ENCODE peak calls at places on chromosomes 12 and 14, in five cellular contexts. T is A549, X is stomach, C is K562, L is heart left ventricle. R is an unnamed sample. For H3K4me1, the result is how much of the 10 kb centered on the place peaks cover.

GRCh38 chr12:38417101-38417500 is 100.5 kb downstream of the ALG10B start:
- DNase-seq in T (no peak), X (no peak), C (no peak), L (no peak), R (no peak)

GRCh38 chr12:26770239-26771070 is 62.5 kb downstream of the ITPR2 start:
- DNase-seq in T (no peak), X (no peak), C (no peak), L (no peak), R (no peak)

GRCh38 chr14:105187935-105188524 is 6.9 kb upstream of the NUDT14 start:
- DNase-seq in T (peak), X (peak), C (no peak), L (no peak), R (no peak)

GRCh38 chr12:96078281-96078761 is 42.9 kb upstream of the LTA4H start:
- DNase-seq in T (no peak), X (peak), C (no peak), L (peak), R (peak)

GRCh38 chr12:123268850-123269249 is 2.8 kb downstream of the CDK2AP1 start:
- DNase-seq in T (no peak), X (no peak), C (no peak), L (no peak), R (no peak)

GRCh38 chr12:34397591-34398365 is 375.5 kb downstream of the ALG10 start:
- DNase-seq in T (no peak), X (peak), C (peak), L (peak), R (peak)

GRCh38 chr14:51614707-51615106 is 37.0 kb upstream of the FRMD6 start:
- DNase-seq in T (no peak), X (no peak), C (no peak), L (no peak), R (no peak)

GRCh38 chr12:67515679-67516363 is 132.7 kb upstream of the DYRK2 start:
- DNase-seq in T (no peak), X (peak), C (no peak), L (peak), R (peak)

GRCh38 chr14:32565256-32565655 is 236.2 kb downstream of the AKAP6 start:
- DNase-seq in T (no peak), X (no peak), C (no peak), L (no peak), R (no peak)

GRCh38 chr12:108857158-108857407 is 300 bp downstream of the SSH1 start:
- DNase-seq in T (no peak), X (no peak), C (no peak), L (no peak), R (no peak)

GRCh38 chr14:71942904-71943694 is 10.9 kb downstream of the RGS6 start:
- DNase-seq in T (no peak), X (no peak), C (no peak), L (no peak), R (no peak)

GRCh38 chr12:21300632-21301031 is 34.1 kb downstream of the SLCO1A2 start:
- DNase-seq in T (no peak), X (no peak), C (no peak), L (no peak), R (no peak)

GRCh38 chr12:94621662-94622359 is 28.5 kb downstream of the TMCC3 start:
- DNase-seq in T (no peak), X (no peak), C (no peak), L (no peak), R (no peak)

GRCh38 chr12:82972624-82973023 is 285.9 kb downstream of the TMTC2 start:
- DNase-seq in T (no peak), X (no peak), C (no peak), L (no peak), R (no peak)

GRCh38 chr12:130041983-130042812 is 120.1 kb upstream of the FZD10 start:
- DNase-seq in T (no peak), X (no peak), C (peak), L (no peak), R (no peak)

GRCh38 chr12:22266101-22266500 is 68.4 kb downstream of the ST8SIA1 start:
- DNase-seq in T (no peak), X (no peak), C (no peak), L (no peak), R (no peak)

GRCh38 chr14:73014105-73014504 is 12.8 kb downstream of the ZFYVE1 start:
- DNase-seq in T (no peak), X (no peak), C (no peak), L (no peak), R (no peak)

GRCh38 chr14:70257526-70257925 is 68.8 kb upstream of the SLC8A3 start:
- DNase-seq in T (peak), X (no peak), C (peak), L (no peak), R (no peak)

GRCh38 chr12:66176105-66176504 is 6.3 kb upstream of the TMBIM4 start:
- DNase-seq in T (no peak), X (no peak), C (no peak), L (no peak), R (no peak)

GRCh38 chr14:71680733-71681387 is 251.4 kb upstream of the RGS6 start:
- DNase-seq in T (no peak), X (no peak), C (no peak), L (no peak), R (no peak)

GRCh38 chr14:85131523-85131922 is 398.4 kb upstream of the FLRT2 start:
- DNase-seq in T (no peak), X (peak), C (no peak), L (no peak), R (no peak)

GRCh38 chr14:51293926-51294290 is 53.9 kb downstream of the TMX1 start:
- DNase-seq in T (no peak), X (no peak), C (no peak), L (no peak), R (no peak)

GRCh38 chr14:55348766-55349453 is 62.7 kb downstream of the ATG14 start:
- DNase-seq in T (no peak), X (no peak), C (no peak), L (no peak), R (no peak)

GRCh38 chr12:89760783-89761182 is 52.1 kb upstream of the ATP2B1 start:
- DNase-seq in T (no peak), X (no peak), C (no peak), L (no peak), R (no peak)

GRCh38 chr14:77076118-77076631 is 21.9 kb upstream of the CIPC start:
- DNase-seq in T (no peak), X (peak), C (no peak), L (peak), R (peak)

GRCh38 chr12:113906411-113907200 is 59.5 kb downstream of the RBM19 start:
- DNase-seq in T (no peak), X (no peak), C (no peak), L (no peak), R (no peak)

GRCh38 chr12:113908584-113909100 is 57.5 kb downstream of the RBM19 start:
- DNase-seq in T (no peak), X (no peak), C (no peak), L (no peak), R (no peak)

GRCh38 chr12:113909776-113910420 is 56.2 kb downstream of the RBM19 start:
- DNase-seq in T (no peak), X (no peak), C (no peak), L (no peak), R (no peak)

GRCh38 chr12:113905829-113906228 is 60.3 kb downstream of the RBM19 start:
- DNase-seq in T (no peak), X (no peak), C (no peak), L (no peak), R (no peak)

DNA sequence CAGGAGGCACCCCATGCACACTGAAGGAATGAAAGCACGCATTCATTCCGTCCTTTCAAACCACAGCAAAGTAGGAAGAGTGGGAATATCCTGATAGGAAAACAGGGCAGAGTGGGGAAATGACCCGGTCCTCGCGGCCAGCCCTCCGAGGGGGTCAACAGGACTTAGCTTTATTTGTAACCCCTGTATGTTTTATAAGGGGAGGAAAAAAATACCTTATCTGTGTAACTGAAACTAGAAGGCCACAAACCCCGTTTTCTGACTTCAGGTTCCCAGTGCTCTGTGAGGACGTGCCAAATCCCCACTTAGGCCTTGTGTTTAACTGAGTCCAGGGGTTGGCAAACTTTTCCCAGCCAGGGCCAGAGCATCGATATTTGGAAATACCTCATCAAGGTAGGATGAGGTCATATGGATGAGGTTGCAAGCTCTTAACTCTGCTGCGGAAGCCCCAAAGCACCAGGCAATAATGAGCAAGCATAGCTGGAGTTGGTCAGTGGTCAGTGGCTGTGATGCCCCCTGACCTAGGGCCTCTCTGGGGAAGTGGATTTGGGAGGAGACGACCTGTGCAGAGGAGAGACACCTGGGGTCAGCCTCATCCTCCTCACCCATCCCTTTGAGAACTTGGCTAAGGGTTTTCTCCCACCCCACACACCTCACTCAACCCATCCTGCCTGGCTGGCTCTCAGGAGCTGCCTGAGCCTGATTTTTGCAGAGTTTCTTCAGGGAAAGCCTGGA is 58.5 kb downstream of the RBM19 start:
- DNase-seq in T (no peak), X (no peak), C (no peak), L (no peak), R (no peak)
- H3K4me3 ChIP-seq in T (no peak), X (no peak), C (no peak), L (no peak), R (no peak)

GRCh38 chr12:48980953-48981756 is 3.0 kb downstream of the WNT1 start:
- DNase-seq in T (peak), X (no peak), C (peak), L (no peak), R (no peak)
- TF ChIP-seq CTCF in T (peak), X (no peak), C (no peak), L (no peak), R (peak)

GRCh38 chr12:110546339-110546738 is 36.8 kb downstream of the PPTC7 start:
- DNase-seq in T (peak), X (no peak), C (no peak), L (no peak), R (no peak)
- H3K4me1 ChIP-seq in T (under half), X (under half), C (under half), L (under half), R (half or more)

DNA sequence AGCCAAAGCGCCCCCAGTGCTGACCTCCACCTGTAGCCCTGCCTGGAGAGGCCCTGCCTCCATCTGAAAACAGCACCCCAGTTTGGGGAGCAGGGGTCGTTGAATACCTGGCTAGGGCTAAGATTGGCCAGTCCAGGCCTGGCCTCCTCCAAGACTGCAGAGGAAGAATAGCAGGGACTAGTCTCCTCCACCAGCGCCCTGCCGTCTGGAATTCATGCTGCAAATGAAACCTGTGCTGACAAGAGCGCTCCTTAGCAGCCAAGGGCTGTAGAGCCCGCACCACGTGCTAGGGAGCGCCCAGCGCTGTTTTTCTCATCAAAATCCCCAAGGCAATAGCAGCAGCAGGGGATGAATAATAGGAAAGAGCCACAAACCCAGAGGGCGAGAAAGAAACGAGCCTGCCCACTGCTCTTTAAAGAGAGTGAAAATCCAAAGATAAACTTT is 3.4 kb downstream of the COL2A1 start:
- DNase-seq in T (peak), X (no peak), C (no peak), L (peak), R (peak)
- H3K4me3 ChIP-seq in T (peak), X (peak), C (no peak), L (peak), R (peak)

R was measured in heart right ventricle.